ENCODE peak calls at places on chromosomes 13 and 19, in seven cellular contexts. C is PC-3, N is IMR-90, M is epithelial cell of esophagus, T is mucosa of descending colon, B is body of pancreas, R is A673. S is an unnamed sample.

GRCh38 chr13:93180376-93180966 is 46.1 kb upstream of the GPC6 start:
- DNase-seq in C (no peak), N (peak), M (no peak), T (no peak), B (no peak), R (no peak), S (no peak)

GRCh38 chr19:6056801-6057650 is 53.3 kb downstream of the RFX2 start:
- DNase-seq in C (peak), N (peak), M (peak), T (peak), B (peak), R (peak), S (no peak)

GRCh38 chr13:33710924-33711323 is 107.0 kb upstream of the RFC3 start:
- DNase-seq in C (no peak), N (no peak), M (no peak), T (no peak), B (no peak), R (no peak), S (no peak)

GRCh38 chr13:86563308-86563707 is 764.1 kb upstream of the SLITRK6 start:
- DNase-seq in C (peak), N (peak), M (peak), T (no peak), B (no peak), R (peak), S (no peak)

GRCh38 chr13:44141213-44141724 is 232.4 kb upstream of the SERP2 start:
- DNase-seq in C (no peak), N (no peak), M (peak), T (no peak), B (peak), R (peak), S (no peak)

GRCh38 chr19:49363265-49364082 is at the start of gene DKKL1:
- DNase-seq in C (peak), N (peak), M (peak), T (peak), B (peak), R (peak), S (peak)

GRCh38 chr13:31798189-31798588 is 58.9 kb downstream of the RXFP2 start:
- DNase-seq in C (no peak), N (no peak), M (no peak), T (no peak), B (no peak), R (no peak), S (no peak)

GRCh38 chr19:41537789-41538188 is 38.2 kb upstream of the CEACAM21 start:
- DNase-seq in C (peak), N (peak), M (peak), T (no peak), B (no peak), R (peak), S (no peak)

GRCh38 chr13:29935309-29935981 is 85.0 kb upstream of the UBL3 start:
- DNase-seq in C (no peak), N (no peak), M (no peak), T (peak), B (peak), R (no peak), S (peak)

GRCh38 chr19:4990306-4990705 is 21.4 kb downstream of the KDM4B start:
- DNase-seq in C (no peak), N (no peak), M (no peak), T (no peak), B (no peak), R (no peak), S (no peak)

GRCh38 chr13:95323930-95324662 is 22.8 kb upstream of the ABCC4 start:
- DNase-seq in C (no peak), N (no peak), M (no peak), T (no peak), B (no peak), R (no peak), S (no peak)

GRCh38 chr13:96475103-96475502 is 385.2 kb downstream of the HS6ST3 start:
- DNase-seq in C (no peak), N (no peak), M (no peak), T (no peak), B (no peak), R (no peak), S (no peak)

GRCh38 chr13:27920677-27921420 is 1.0 kb downstream of the PDX1 start:
- DNase-seq in C (peak), N (peak), M (peak), T (no peak), B (no peak), R (no peak), S (peak)

GRCh38 chr13:105774739-105775460 is 760.6 kb downstream of the EFNB2 start:
- DNase-seq in C (peak), N (peak), M (peak), T (no peak), B (peak), R (no peak), S (no peak)

GRCh38 chr13:43180837-43181236 is 157.5 kb downstream of the DNAJC15 start:
- DNase-seq in C (no peak), N (no peak), M (no peak), T (no peak), B (no peak), R (no peak), S (no peak)

GRCh38 chr19:32830231-32831014 is 39.1 kb downstream of the SLC7A9 start:
- DNase-seq in C (peak), N (peak), M (no peak), T (no peak), B (no peak), R (no peak), S (no peak)

GRCh38 chr13:44273216-44273615 is 100.4 kb upstream of the SERP2 start:
- DNase-seq in C (no peak), N (no peak), M (no peak), T (no peak), B (no peak), R (no peak), S (no peak)

GRCh38 chr19:51450730-51451307 is 7.4 kb downstream of the SIGLEC8 start:
- DNase-seq in C (no peak), N (no peak), M (no peak), T (no peak), B (no peak), R (no peak), S (no peak)

GRCh38 chr13:111122056-111122455 is 6.9 kb downstream of the ARHGEF7 start:
- DNase-seq in C (no peak), N (peak), M (no peak), T (no peak), B (no peak), R (no peak), S (no peak)

GRCh38 chr19:42096255-42096837 is 20.4 kb downstream of the ZNF574 start:
- DNase-seq in C (no peak), N (no peak), M (no peak), T (no peak), B (no peak), R (no peak), S (no peak)

GRCh38 chr19:36128392-36128736 is 11.5 kb upstream of the CAPNS1 start:
- DNase-seq in C (no peak), N (no peak), M (no peak), T (no peak), B (no peak), R (no peak), S (no peak)

GRCh38 chr13:80084086-80084676 is 256.7 kb downstream of the SPRY2 start:
- DNase-seq in C (peak), N (peak), M (peak), T (no peak), B (peak), R (peak), S (no peak)

GRCh38 chr19:18490719-18491118 is 31.2 kb downstream of the ELL start:
- DNase-seq in C (no peak), N (no peak), M (no peak), T (no peak), B (no peak), R (no peak), S (no peak)

GRCh38 chr19:55537741-55538111 is 793 bp upstream of the SBK2 start:
- DNase-seq in C (no peak), N (peak), M (no peak), T (no peak), B (no peak), R (no peak), S (no peak)

GRCh38 chr19:4066682-4067395 is at the start of gene ZBTB7A:
- DNase-seq in C (peak), N (peak), M (peak), T (peak), B (peak), R (peak), S (peak)

GRCh38 chr13:33933810-33934209 is 115.9 kb downstream of the RFC3 start:
- DNase-seq in C (no peak), N (no peak), M (no peak), T (no peak), B (no peak), R (no peak), S (no peak)

GRCh38 chr13:114096031-114096485 is 36.4 kb downstream of the RASA3 start:
- DNase-seq in C (no peak), N (no peak), M (no peak), T (peak), B (no peak), R (no peak), S (no peak)

GRCh38 chr13:79469608-79470007 is 11.3 kb upstream of the NDFIP2 start:
- DNase-seq in C (no peak), N (no peak), M (no peak), T (no peak), B (no peak), R (no peak), S (no peak)

GRCh38 chr13:27476943-27477681 is 26.7 kb upstream of the MTIF3 start:
- DNase-seq in C (peak), N (peak), M (peak), T (no peak), B (peak), R (no peak), S (no peak)

GRCh38 chr19:47537493-47537892 is 22.6 kb upstream of the NAPA start:
- DNase-seq in C (no peak), N (no peak), M (no peak), T (no peak), B (no peak), R (no peak), S (no peak)

GRCh38 chr19:47526798-47527197 is 11.9 kb upstream of the NAPA start:
- DNase-seq in C (no peak), N (no peak), M (no peak), T (no peak), B (no peak), R (no peak), S (no peak)

GRCh38 chr19:47529018-47529742 is 14.3 kb upstream of the NAPA start:
- DNase-seq in C (no peak), N (no peak), M (no peak), T (no peak), B (no peak), R (no peak), S (no peak)

GRCh38 chr19:47534628-47535027 is 19.8 kb upstream of the NAPA start:
- DNase-seq in C (no peak), N (no peak), M (no peak), T (no peak), B (no peak), R (no peak), S (no peak)

DNA sequence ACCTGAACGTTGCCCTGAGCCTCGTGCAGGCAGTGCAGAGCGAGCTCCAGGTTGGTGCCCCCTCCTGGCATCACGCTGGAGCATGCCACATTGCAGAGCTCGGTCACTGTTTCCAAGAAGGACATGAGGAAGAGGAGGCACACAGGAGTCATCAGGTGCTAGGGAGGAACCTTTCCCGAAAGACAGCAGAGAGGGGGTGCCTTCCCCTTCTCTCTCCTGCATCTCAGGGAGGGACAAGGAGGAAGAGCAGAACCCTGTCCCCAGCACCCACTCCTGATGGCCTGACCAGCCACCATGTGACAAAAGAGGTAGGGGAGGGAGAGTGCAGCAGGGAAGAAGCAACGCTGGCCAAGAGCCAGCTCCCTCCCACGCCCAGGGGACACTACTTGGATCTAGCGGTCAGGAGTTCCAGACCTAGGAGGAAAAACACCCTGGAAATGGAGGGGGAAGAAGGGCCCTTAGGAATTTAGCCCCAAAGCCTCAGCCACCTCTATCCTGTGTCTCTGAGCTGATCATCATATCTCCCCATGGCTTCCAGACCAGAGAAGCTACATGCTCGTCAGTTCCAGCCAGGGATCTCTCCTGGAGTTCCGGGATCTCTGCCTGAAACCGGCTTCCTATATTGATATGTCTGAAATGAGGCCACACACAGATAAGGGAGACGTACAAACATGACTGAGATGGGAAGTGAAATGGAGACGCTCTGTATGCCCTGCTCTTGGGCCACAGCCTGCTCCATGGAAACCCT is 17.0 kb upstream of the NAPA start:
- DNase-seq in C (no peak), N (no peak), M (no peak), T (no peak), B (no peak), R (no peak), S (no peak)
- TF ChIP-seq CTCF in C (no peak), N (no peak), M (no peak), T (no peak), B (no peak), R (no peak), S (no peak)

GRCh38 chr13:25051065-25051464 is 44.9 kb upstream of the PABPC3 start:
- DNase-seq in C (no peak), N (no peak), M (no peak), T (no peak), B (no peak), R (no peak), S (no peak)

GRCh38 chr13:25044071-25044470 is 51.9 kb upstream of the PABPC3 start:
- DNase-seq in C (no peak), N (no peak), M (no peak), T (no peak), B (no peak), R (no peak), S (no peak)

GRCh38 chr13:25042141-25042540 is 53.8 kb upstream of the PABPC3 start:
- DNase-seq in C (no peak), N (no peak), M (no peak), T (no peak), B (no peak), R (no peak), S (no peak)

GRCh38 chr13:25046985-25047660 is 48.8 kb upstream of the PABPC3 start:
- DNase-seq in C (no peak), N (peak), M (peak), T (no peak), B (no peak), R (peak), S (no peak)

DNA sequence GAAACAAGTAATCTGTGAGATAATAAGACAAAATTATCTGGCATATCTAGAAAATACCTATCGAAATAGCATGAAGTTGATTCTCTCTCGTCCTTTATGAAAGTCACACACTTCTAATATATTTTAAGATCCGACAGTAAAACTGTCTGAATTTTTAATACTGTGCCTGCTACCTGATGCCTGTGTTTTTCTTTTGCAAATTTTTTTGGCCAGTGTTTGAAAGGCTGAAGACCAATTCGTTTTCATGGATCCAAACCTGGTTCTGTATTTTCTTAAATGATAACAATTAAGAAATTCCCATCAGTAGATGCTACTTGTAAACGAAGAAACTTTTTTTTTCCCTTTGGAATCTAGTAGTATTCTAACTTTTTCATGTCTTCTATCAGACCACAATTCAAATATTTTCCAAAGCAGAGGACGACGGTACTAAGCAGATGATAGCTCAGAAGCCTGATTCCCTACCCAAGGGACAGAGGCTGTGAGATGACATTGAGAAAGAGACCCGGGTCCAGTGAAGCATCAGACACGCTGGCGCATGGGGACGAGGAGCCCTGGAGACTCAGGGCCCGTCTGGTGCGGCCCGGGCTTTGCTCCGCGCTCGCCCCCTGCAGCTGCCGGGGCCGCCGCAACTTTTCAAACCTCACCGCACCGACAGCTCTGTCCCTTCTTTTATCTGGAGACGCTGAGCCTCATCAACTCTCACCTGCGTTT is 49.5 kb upstream of the PABPC3 start:
- DNase-seq in C (no peak), N (no peak), M (no peak), T (no peak), B (no peak), R (peak), S (no peak)
- H3K4me3 ChIP-seq in C (no peak), N (no peak), M (no peak), T (no peak), B (no peak), R (peak), S (peak)

DNA sequence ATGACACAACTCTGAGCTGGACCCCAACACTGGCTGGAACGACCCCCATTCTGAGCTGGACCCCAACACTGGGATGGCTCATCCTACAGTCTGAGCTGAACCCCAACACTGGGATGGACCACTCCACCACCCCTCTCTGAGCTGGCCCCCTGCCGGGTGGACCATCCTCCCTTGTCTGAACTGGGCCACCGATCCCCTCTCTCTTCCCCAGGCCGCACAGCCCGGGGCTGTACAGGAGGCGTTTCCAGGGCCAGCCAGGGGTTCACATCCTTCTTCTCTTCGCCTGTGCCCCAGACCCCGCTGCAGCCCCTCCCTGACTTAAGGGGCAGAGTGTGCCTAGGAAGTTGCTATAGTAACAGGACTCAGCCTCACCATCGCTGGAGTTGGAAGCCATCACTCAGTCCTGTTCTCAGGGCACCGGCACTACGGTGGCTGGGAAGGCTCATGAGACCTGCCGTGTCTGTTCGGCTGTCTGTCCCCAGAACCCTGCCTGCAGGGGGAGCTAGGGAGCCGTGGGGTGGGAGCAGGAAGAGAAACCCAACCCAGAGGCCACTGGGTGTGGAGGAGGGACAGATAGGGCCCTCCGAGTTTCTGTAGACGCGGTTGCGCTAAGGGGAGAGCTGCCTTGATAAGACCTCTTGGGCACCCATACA is 3.7 kb downstream of the PRKACA start:
- DNase-seq in C (peak), N (no peak), M (no peak), T (peak), B (no peak), R (no peak), S (peak)
- TF ChIP-seq CTCF in C (peak), N (peak), M (peak), T (no peak), B (peak), R (peak), S (no peak)

DNA sequence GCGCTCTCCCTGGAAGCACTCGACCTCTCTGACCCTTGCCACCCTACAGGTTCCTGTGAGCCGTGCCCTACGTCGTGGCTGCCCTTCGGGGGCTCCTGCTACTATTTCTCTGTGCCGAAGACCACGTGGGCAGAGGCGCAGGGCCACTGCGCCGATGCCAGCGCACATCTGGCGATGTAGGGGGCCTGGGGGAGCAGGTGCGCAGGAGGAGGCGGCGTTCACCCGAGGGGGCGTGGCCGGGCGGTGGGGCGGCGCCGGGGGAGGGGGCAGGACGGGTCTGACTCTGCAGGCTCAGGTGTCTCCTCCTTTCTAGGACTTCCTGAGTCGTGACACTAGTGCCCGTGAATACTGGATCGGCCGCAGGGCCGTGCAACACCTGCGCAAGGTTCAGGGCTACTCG is 26.4 kb downstream of the CLEC4M start:
- DNase-seq in C (no peak), N (no peak), M (no peak), T (peak), B (no peak), R (no peak), S (no peak)
- H3K4me3 ChIP-seq in C (peak), N (no peak), M (no peak), T (no peak), B (no peak), R (no peak), S (peak)

DNA sequence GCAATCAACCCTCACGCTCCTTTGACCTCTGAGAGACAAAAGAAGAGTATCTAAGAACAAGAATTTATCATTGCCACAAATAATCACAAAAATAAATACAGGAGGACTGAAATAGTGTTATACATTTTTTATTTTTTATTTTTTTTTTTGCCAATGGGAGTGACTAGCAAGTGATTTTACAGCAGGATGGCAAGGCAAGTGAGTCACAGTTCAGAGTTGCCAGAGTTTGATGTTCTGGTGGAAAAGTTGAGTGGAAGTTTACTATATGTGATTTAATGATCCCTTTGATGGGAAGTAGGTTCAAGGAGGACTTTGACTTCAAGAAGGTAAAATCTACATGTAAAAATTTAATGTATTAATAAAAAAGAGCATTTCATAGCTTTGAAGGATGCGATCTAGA is 2691.4 kb downstream of the PCDH9 start:
- DNase-seq in C (peak), N (peak), M (peak), T (no peak), B (no peak), R (no peak), S (no peak)
- TF ChIP-seq CTCF in C (no peak), N (no peak), M (no peak), T (no peak), B (no peak), R (no peak), S (no peak)